ENCODE peak calls at places on chromosomes 13 and 19, in eight cellular contexts. One of them, this sample, is unnamed.

GRCh38 chr13:87128006-87128405 is 543.2 kb upstream of the SLITRK5 start:
- DNase-seq in fibroblast of gingiva: peak; percentile 89
- DNase-seq in stimulated activated effector memory CD8-positive, alpha-beta T cell treated with anti-CD3 and anti-CD28 coated beads, Interleukin-12 subunit alpha, Interleukin-12 subunit beta, amount 100 ng/mL, for 72 hours: no peak
- DNase-seq in cardiac fibroblast: peak; percentile 59
- DNase-seq in osteocyte: no peak
- DNase-seq in AG09319: peak; percentile 19
- DNase-seq in brain microvascular endothelial cell: no peak
- DNase-seq in choroid plexus epithelial cell: peak; percentile 61
- DNase-seq in this sample: peak; percentile 76

GRCh38 chr13:69946443-69946955 is 161.1 kb upstream of the ATXN8OS start:
- DNase-seq in osteocyte: no peak
- DNase-seq in choroid plexus epithelial cell: no peak
- DNase-seq in fibroblast of gingiva: no peak
- DNase-seq in AG09319: no peak
- DNase-seq in brain microvascular endothelial cell: no peak
- DNase-seq in stimulated activated effector memory CD8-positive, alpha-beta T cell treated with anti-CD3 and anti-CD28 coated beads, Interleukin-12 subunit alpha, Interleukin-12 subunit beta, amount 100 ng/mL, for 72 hours: no peak
- DNase-seq in cardiac fibroblast: no peak
- DNase-seq in this sample: no peak

GRCh38 chr13:20843177-20843576 is 59.4 kb downstream of the XPO4 start:
- DNase-seq in brain microvascular endothelial cell: no peak
- DNase-seq in osteocyte: no peak
- DNase-seq in AG09319: no peak
- DNase-seq in stimulated activated effector memory CD8-positive, alpha-beta T cell treated with anti-CD3 and anti-CD28 coated beads, Interleukin-12 subunit alpha, Interleukin-12 subunit beta, amount 100 ng/mL, for 72 hours: no peak
- DNase-seq in fibroblast of gingiva: no peak
- DNase-seq in cardiac fibroblast: peak; percentile 83
- DNase-seq in choroid plexus epithelial cell: peak; percentile 52
- DNase-seq in this sample: no peak

GRCh38 chr13:75927183-75927582 is 291.1 kb downstream of the LMO7 start:
- DNase-seq in AG09319: no peak
- DNase-seq in fibroblast of gingiva: no peak
- DNase-seq in stimulated activated effector memory CD8-positive, alpha-beta T cell treated with anti-CD3 and anti-CD28 coated beads, Interleukin-12 subunit alpha, Interleukin-12 subunit beta, amount 100 ng/mL, for 72 hours: no peak
- DNase-seq in choroid plexus epithelial cell: peak; percentile 2
- DNase-seq in brain microvascular endothelial cell: no peak
- DNase-seq in cardiac fibroblast: no peak
- DNase-seq in osteocyte: no peak
- DNase-seq in this sample: no peak

GRCh38 chr13:48429886-48430285 is 17.0 kb upstream of the LPAR6 start:
- DNase-seq in stimulated activated effector memory CD8-positive, alpha-beta T cell treated with anti-CD3 and anti-CD28 coated beads, Interleukin-12 subunit alpha, Interleukin-12 subunit beta, amount 100 ng/mL, for 72 hours: no peak
- DNase-seq in fibroblast of gingiva: no peak
- DNase-seq in brain microvascular endothelial cell: no peak
- DNase-seq in AG09319: no peak
- DNase-seq in osteocyte: no peak
- DNase-seq in cardiac fibroblast: no peak
- DNase-seq in choroid plexus epithelial cell: no peak
- DNase-seq in this sample: no peak

GRCh38 chr19:872266-872951 is 12.9 kb downstream of the CFD start:
- DNase-seq in stimulated activated effector memory CD8-positive, alpha-beta T cell treated with anti-CD3 and anti-CD28 coated beads, Interleukin-12 subunit alpha, Interleukin-12 subunit beta, amount 100 ng/mL, for 72 hours: peak; percentile 54
- DNase-seq in brain microvascular endothelial cell: no peak
- DNase-seq in osteocyte: peak; percentile 88
- DNase-seq in AG09319: no peak
- DNase-seq in cardiac fibroblast: peak; percentile 56
- DNase-seq in fibroblast of gingiva: peak; percentile 72
- DNase-seq in choroid plexus epithelial cell: peak; percentile 43
- DNase-seq in this sample: peak; percentile 69

GRCh38 chr13:44259045-44260042 is 114.3 kb upstream of the SERP2 start:
- DNase-seq in choroid plexus epithelial cell: peak; percentile 48
- DNase-seq in brain microvascular endothelial cell: peak; percentile 89
- DNase-seq in fibroblast of gingiva: no peak
- DNase-seq in AG09319: no peak
- DNase-seq in cardiac fibroblast: peak; percentile 65
- DNase-seq in stimulated activated effector memory CD8-positive, alpha-beta T cell treated with anti-CD3 and anti-CD28 coated beads, Interleukin-12 subunit alpha, Interleukin-12 subunit beta, amount 100 ng/mL, for 72 hours: peak; percentile 26
- DNase-seq in osteocyte: no peak
- DNase-seq in this sample: peak; percentile 11

GRCh38 chr13:99083976-99084375 is 106.1 kb upstream of the DOCK9 start:
- DNase-seq in brain microvascular endothelial cell: no peak
- DNase-seq in AG09319: no peak
- DNase-seq in osteocyte: no peak
- DNase-seq in choroid plexus epithelial cell: no peak
- DNase-seq in cardiac fibroblast: no peak
- DNase-seq in stimulated activated effector memory CD8-positive, alpha-beta T cell treated with anti-CD3 and anti-CD28 coated beads, Interleukin-12 subunit alpha, Interleukin-12 subunit beta, amount 100 ng/mL, for 72 hours: no peak
- DNase-seq in fibroblast of gingiva: no peak
- DNase-seq in this sample: no peak

GRCh38 chr13:113636266-113636963 is 21.6 kb downstream of the ATP4B start:
- DNase-seq in cardiac fibroblast: no peak
- DNase-seq in osteocyte: no peak
- DNase-seq in AG09319: no peak
- DNase-seq in choroid plexus epithelial cell: no peak
- DNase-seq in brain microvascular endothelial cell: no peak
- DNase-seq in stimulated activated effector memory CD8-positive, alpha-beta T cell treated with anti-CD3 and anti-CD28 coated beads, Interleukin-12 subunit alpha, Interleukin-12 subunit beta, amount 100 ng/mL, for 72 hours: no peak
- DNase-seq in fibroblast of gingiva: no peak
- DNase-seq in this sample: no peak

GRCh38 chr13:94312511-94313191 is 166.8 kb downstream of the DCT start:
- DNase-seq in osteocyte: no peak
- DNase-seq in fibroblast of gingiva: no peak
- DNase-seq in stimulated activated effector memory CD8-positive, alpha-beta T cell treated with anti-CD3 and anti-CD28 coated beads, Interleukin-12 subunit alpha, Interleukin-12 subunit beta, amount 100 ng/mL, for 72 hours: no peak
- DNase-seq in brain microvascular endothelial cell: no peak
- DNase-seq in AG09319: no peak
- DNase-seq in cardiac fibroblast: no peak
- DNase-seq in choroid plexus epithelial cell: peak; percentile 34
- DNase-seq in this sample: no peak

GRCh38 chr13:44906758-44907157 is 82.5 kb downstream of the NUFIP1 start:
- DNase-seq in osteocyte: no peak
- DNase-seq in AG09319: peak; percentile 72
- DNase-seq in choroid plexus epithelial cell: peak; percentile 59
- DNase-seq in cardiac fibroblast: peak; percentile 91
- DNase-seq in brain microvascular endothelial cell: no peak
- DNase-seq in fibroblast of gingiva: peak; percentile 91
- DNase-seq in stimulated activated effector memory CD8-positive, alpha-beta T cell treated with anti-CD3 and anti-CD28 coated beads, Interleukin-12 subunit alpha, Interleukin-12 subunit beta, amount 100 ng/mL, for 72 hours: no peak
- DNase-seq in this sample: peak; percentile 71

GRCh38 chr19:5231857-5232503 is 108.6 kb downstream of the PTPRS start:
- DNase-seq in stimulated activated effector memory CD8-positive, alpha-beta T cell treated with anti-CD3 and anti-CD28 coated beads, Interleukin-12 subunit alpha, Interleukin-12 subunit beta, amount 100 ng/mL, for 72 hours: no peak
- DNase-seq in osteocyte: no peak
- DNase-seq in fibroblast of gingiva: no peak
- DNase-seq in cardiac fibroblast: no peak
- DNase-seq in AG09319: no peak
- DNase-seq in brain microvascular endothelial cell: no peak
- DNase-seq in choroid plexus epithelial cell: no peak
- DNase-seq in this sample: peak; percentile 5

GRCh38 chr19:15402411-15403150 is 16.2 kb downstream of the AKAP8L start:
- DNase-seq in fibroblast of gingiva: no peak
- DNase-seq in cardiac fibroblast: no peak
- DNase-seq in choroid plexus epithelial cell: no peak
- DNase-seq in stimulated activated effector memory CD8-positive, alpha-beta T cell treated with anti-CD3 and anti-CD28 coated beads, Interleukin-12 subunit alpha, Interleukin-12 subunit beta, amount 100 ng/mL, for 72 hours: no peak
- DNase-seq in osteocyte: no peak
- DNase-seq in brain microvascular endothelial cell: no peak
- DNase-seq in AG09319: no peak
- DNase-seq in this sample: no peak

GRCh38 chr13:73870036-73870741 is 264.0 kb downstream of the KLF12 start:
- DNase-seq in brain microvascular endothelial cell: no peak
- DNase-seq in stimulated activated effector memory CD8-positive, alpha-beta T cell treated with anti-CD3 and anti-CD28 coated beads, Interleukin-12 subunit alpha, Interleukin-12 subunit beta, amount 100 ng/mL, for 72 hours: no peak
- DNase-seq in AG09319: no peak
- DNase-seq in choroid plexus epithelial cell: peak; percentile 84
- DNase-seq in osteocyte: no peak
- DNase-seq in fibroblast of gingiva: peak; percentile 32
- DNase-seq in cardiac fibroblast: peak; percentile 87
- DNase-seq in this sample: peak; percentile 29

GRCh38 chr13:39616087-39616694 is 13.2 kb upstream of the LHFPL6 start:
- DNase-seq in stimulated activated effector memory CD8-positive, alpha-beta T cell treated with anti-CD3 and anti-CD28 coated beads, Interleukin-12 subunit alpha, Interleukin-12 subunit beta, amount 100 ng/mL, for 72 hours: peak; percentile 11
- DNase-seq in osteocyte: no peak
- DNase-seq in fibroblast of gingiva: peak; percentile 52
- DNase-seq in cardiac fibroblast: peak; percentile 84
- DNase-seq in AG09319: no peak
- DNase-seq in choroid plexus epithelial cell: peak; percentile 88
- DNase-seq in brain microvascular endothelial cell: peak; percentile 56
- DNase-seq in this sample: peak; percentile 60

GRCh38 chr13:44872751-44873150 is 116.5 kb downstream of the NUFIP1 start:
- DNase-seq in stimulated activated effector memory CD8-positive, alpha-beta T cell treated with anti-CD3 and anti-CD28 coated beads, Interleukin-12 subunit alpha, Interleukin-12 subunit beta, amount 100 ng/mL, for 72 hours: no peak
- DNase-seq in fibroblast of gingiva: no peak
- DNase-seq in brain microvascular endothelial cell: no peak
- DNase-seq in AG09319: no peak
- DNase-seq in osteocyte: no peak
- DNase-seq in cardiac fibroblast: no peak
- DNase-seq in choroid plexus epithelial cell: no peak
- DNase-seq in this sample: no peak

GRCh38 chr19:21328402-21328801 is 808 bp downstream of the ZNF708 start:
- DNase-seq in choroid plexus epithelial cell: peak; percentile 12
- DNase-seq in stimulated activated effector memory CD8-positive, alpha-beta T cell treated with anti-CD3 and anti-CD28 coated beads, Interleukin-12 subunit alpha, Interleukin-12 subunit beta, amount 100 ng/mL, for 72 hours: no peak
- DNase-seq in brain microvascular endothelial cell: no peak
- DNase-seq in cardiac fibroblast: no peak
- DNase-seq in osteocyte: no peak
- DNase-seq in AG09319: no peak
- DNase-seq in fibroblast of gingiva: no peak
- DNase-seq in this sample: no peak

GRCh38 chr13:114078501-114079451 is 53.6 kb downstream of the RASA3 start:
- DNase-seq in fibroblast of gingiva: peak; percentile 78
- DNase-seq in AG09319: peak; percentile 28
- DNase-seq in stimulated activated effector memory CD8-positive, alpha-beta T cell treated with anti-CD3 and anti-CD28 coated beads, Interleukin-12 subunit alpha, Interleukin-12 subunit beta, amount 100 ng/mL, for 72 hours: no peak
- DNase-seq in osteocyte: no peak
- DNase-seq in choroid plexus epithelial cell: peak; percentile 82
- DNase-seq in cardiac fibroblast: peak; percentile 80
- DNase-seq in brain microvascular endothelial cell: peak; percentile 73
- DNase-seq in this sample: peak; percentile 69

GRCh38 chr19:29961311-29961710 is 19.3 kb downstream of the URI1 start:
- DNase-seq in AG09319: no peak
- DNase-seq in cardiac fibroblast: no peak
- DNase-seq in fibroblast of gingiva: no peak
- DNase-seq in stimulated activated effector memory CD8-positive, alpha-beta T cell treated with anti-CD3 and anti-CD28 coated beads, Interleukin-12 subunit alpha, Interleukin-12 subunit beta, amount 100 ng/mL, for 72 hours: no peak
- DNase-seq in osteocyte: no peak
- DNase-seq in brain microvascular endothelial cell: no peak
- DNase-seq in choroid plexus epithelial cell: no peak
- DNase-seq in this sample: no peak

GRCh38 chr19:8573316-8573715 is 3.9 kb downstream of the MYO1F start:
- DNase-seq in cardiac fibroblast: no peak
- DNase-seq in stimulated activated effector memory CD8-positive, alpha-beta T cell treated with anti-CD3 and anti-CD28 coated beads, Interleukin-12 subunit alpha, Interleukin-12 subunit beta, amount 100 ng/mL, for 72 hours: no peak
- DNase-seq in brain microvascular endothelial cell: no peak
- DNase-seq in choroid plexus epithelial cell: no peak
- DNase-seq in osteocyte: no peak
- DNase-seq in fibroblast of gingiva: no peak
- DNase-seq in AG09319: no peak
- DNase-seq in this sample: no peak

GRCh38 chr19:41802770-41803169 is 6.4 kb downstream of the CEACAM3 start:
- DNase-seq in AG09319: no peak
- DNase-seq in stimulated activated effector memory CD8-positive, alpha-beta T cell treated with anti-CD3 and anti-CD28 coated beads, Interleukin-12 subunit alpha, Interleukin-12 subunit beta, amount 100 ng/mL, for 72 hours: no peak
- DNase-seq in osteocyte: no peak
- DNase-seq in brain microvascular endothelial cell: no peak
- DNase-seq in cardiac fibroblast: no peak
- DNase-seq in fibroblast of gingiva: no peak
- DNase-seq in choroid plexus epithelial cell: no peak
- DNase-seq in this sample: no peak

GRCh38 chr13:91328726-91329125 is 18.8 kb upstream of the MIR17HG start:
- DNase-seq in stimulated activated effector memory CD8-positive, alpha-beta T cell treated with anti-CD3 and anti-CD28 coated beads, Interleukin-12 subunit alpha, Interleukin-12 subunit beta, amount 100 ng/mL, for 72 hours: no peak
- DNase-seq in brain microvascular endothelial cell: no peak
- DNase-seq in choroid plexus epithelial cell: no peak
- DNase-seq in AG09319: no peak
- DNase-seq in cardiac fibroblast: no peak
- DNase-seq in fibroblast of gingiva: no peak
- DNase-seq in osteocyte: no peak
- DNase-seq in this sample: no peak

GRCh38 chr19:47047272-47047930 is 1.0 kb downstream of the TMEM160 start:
- DNase-seq in AG09319: no peak
- DNase-seq in choroid plexus epithelial cell: no peak
- DNase-seq in stimulated activated effector memory CD8-positive, alpha-beta T cell treated with anti-CD3 and anti-CD28 coated beads, Interleukin-12 subunit alpha, Interleukin-12 subunit beta, amount 100 ng/mL, for 72 hours: no peak
- DNase-seq in brain microvascular endothelial cell: no peak
- DNase-seq in osteocyte: no peak
- DNase-seq in cardiac fibroblast: no peak
- DNase-seq in fibroblast of gingiva: no peak
- DNase-seq in this sample: no peak

GRCh38 chr13:66077286-66077685 is 1152.8 kb downstream of the PCDH9 start:
- DNase-seq in osteocyte: no peak
- DNase-seq in fibroblast of gingiva: no peak
- DNase-seq in choroid plexus epithelial cell: peak; percentile 5
- DNase-seq in brain microvascular endothelial cell: no peak
- DNase-seq in stimulated activated effector memory CD8-positive, alpha-beta T cell treated with anti-CD3 and anti-CD28 coated beads, Interleukin-12 subunit alpha, Interleukin-12 subunit beta, amount 100 ng/mL, for 72 hours: no peak
- DNase-seq in cardiac fibroblast: no peak
- DNase-seq in AG09319: no peak
- DNase-seq in this sample: no peak

GRCh38 chr13:70884196-70884595 is 775.9 kb upstream of the KLHL1 start:
- DNase-seq in cardiac fibroblast: no peak
- DNase-seq in AG09319: no peak
- DNase-seq in osteocyte: no peak
- DNase-seq in brain microvascular endothelial cell: no peak
- DNase-seq in fibroblast of gingiva: no peak
- DNase-seq in choroid plexus epithelial cell: no peak
- DNase-seq in stimulated activated effector memory CD8-positive, alpha-beta T cell treated with anti-CD3 and anti-CD28 coated beads, Interleukin-12 subunit alpha, Interleukin-12 subunit beta, amount 100 ng/mL, for 72 hours: no peak
- DNase-seq in this sample: no peak

GRCh38 chr13:110387451-110388140 is 80.5 kb downstream of the COL4A2 start:
- DNase-seq in osteocyte: no peak
- DNase-seq in fibroblast of gingiva: no peak
- DNase-seq in cardiac fibroblast: peak; percentile 67
- DNase-seq in AG09319: no peak
- DNase-seq in brain microvascular endothelial cell: peak; percentile 64
- DNase-seq in choroid plexus epithelial cell: peak; percentile 85
- DNase-seq in stimulated activated effector memory CD8-positive, alpha-beta T cell treated with anti-CD3 and anti-CD28 coated beads, Interleukin-12 subunit alpha, Interleukin-12 subunit beta, amount 100 ng/mL, for 72 hours: no peak
- DNase-seq in this sample: no peak

GRCh38 chr19:2327773-2328400 is 499 bp downstream of the LSM7 start:
- DNase-seq in AG09319: peak; percentile 46
- DNase-seq in osteocyte: no peak
- DNase-seq in fibroblast of gingiva: peak; percentile 65
- DNase-seq in choroid plexus epithelial cell: peak; percentile 94
- DNase-seq in cardiac fibroblast: peak; percentile 83
- DNase-seq in brain microvascular endothelial cell: peak; percentile 86
- DNase-seq in stimulated activated effector memory CD8-positive, alpha-beta T cell treated with anti-CD3 and anti-CD28 coated beads, Interleukin-12 subunit alpha, Interleukin-12 subunit beta, amount 100 ng/mL, for 72 hours: no peak
- DNase-seq in this sample: peak; percentile 78

GRCh38 chr19:815079-815774 is 6.5 kb downstream of the PLPPR3 start:
- DNase-seq in osteocyte: no peak
- DNase-seq in fibroblast of gingiva: no peak
- DNase-seq in choroid plexus epithelial cell: no peak
- DNase-seq in stimulated activated effector memory CD8-positive, alpha-beta T cell treated with anti-CD3 and anti-CD28 coated beads, Interleukin-12 subunit alpha, Interleukin-12 subunit beta, amount 100 ng/mL, for 72 hours: no peak
- DNase-seq in cardiac fibroblast: no peak
- DNase-seq in brain microvascular endothelial cell: no peak
- DNase-seq in AG09319: no peak
- DNase-seq in this sample: no peak

GRCh38 chr19:35088514-35088913 is 27.1 kb upstream of the FXYD3 start:
- DNase-seq in AG09319: no peak
- DNase-seq in fibroblast of gingiva: peak; percentile 80
- DNase-seq in osteocyte: no peak
- DNase-seq in cardiac fibroblast: peak; percentile 73
- DNase-seq in choroid plexus epithelial cell: peak; percentile 78
- DNase-seq in stimulated activated effector memory CD8-positive, alpha-beta T cell treated with anti-CD3 and anti-CD28 coated beads, Interleukin-12 subunit alpha, Interleukin-12 subunit beta, amount 100 ng/mL, for 72 hours: no peak
- DNase-seq in brain microvascular endothelial cell: peak; percentile 69
- DNase-seq in this sample: peak; percentile 95

GRCh38 chr13:66927562-66927961 is 302.6 kb downstream of the PCDH9 start:
- DNase-seq in osteocyte: no peak
- DNase-seq in fibroblast of gingiva: no peak
- DNase-seq in stimulated activated effector memory CD8-positive, alpha-beta T cell treated with anti-CD3 and anti-CD28 coated beads, Interleukin-12 subunit alpha, Interleukin-12 subunit beta, amount 100 ng/mL, for 72 hours: no peak
- DNase-seq in choroid plexus epithelial cell: no peak
- DNase-seq in brain microvascular endothelial cell: no peak
- DNase-seq in AG09319: no peak
- DNase-seq in cardiac fibroblast: no peak
- DNase-seq in this sample: no peak

This sample was measured in AG10803.